ENCODE peak calls at places on chromosomes 3 and 15, in six cellular contexts. O is A549, I is nephron progenitor cell, K is BE2C, A is endothelial cell, V is esophagus muscularis mucosa. S is an unnamed sample.
A peak's percentile ranks its signal among the peaks of the same experiment; 100 is the strongest.

GRCh38 chr3:187165144-187165543 is 25.8 kb upstream of the RPL39L start:
- DNase-seq in O (peak; percentile 21), I (peak; percentile 57), K (peak; percentile 27), A (peak; percentile 22), V (no peak), S (peak; percentile 74)

GRCh38 chr3:52521488-52521824 is 12.2 kb downstream of the NT5DC2 start:
- DNase-seq in O (no peak), I (no peak), K (no peak), A (no peak), V (no peak), S (no peak)

GRCh38 chr15:29356807-29357206 is 87.2 kb upstream of the NSMCE3 start:
- DNase-seq in O (no peak), I (no peak), K (no peak), A (no peak), V (no peak), S (no peak)

GRCh38 chr3:192365571-192365970 is 361.8 kb downstream of the FGF12 start:
- DNase-seq in O (no peak), I (no peak), K (no peak), A (no peak), V (no peak), S (no peak)

GRCh38 chr15:56496635-56497034 is 31.7 kb upstream of the MNS1 start:
- DNase-seq in O (peak; percentile 79), I (no peak), K (no peak), A (peak; percentile 13), V (no peak), S (peak; percentile 70)

GRCh38 chr15:71448688-71449114 is 333.4 kb downstream of the THSD4 start:
- DNase-seq in O (peak; percentile 55), I (peak; percentile 66), K (peak; percentile 54), A (peak; percentile 73), V (no peak), S (peak; percentile 73)

GRCh38 chr3:25021816-25022215 is 406.2 kb upstream of the RARB start:
- DNase-seq in O (no peak), I (no peak), K (no peak), A (no peak), V (no peak), S (peak; percentile 55)

GRCh38 chr3:157837341-157837740 is 268.9 kb downstream of the SHOX2 start:
- DNase-seq in O (no peak), I (no peak), K (no peak), A (no peak), V (no peak), S (no peak)

GRCh38 chr15:52567886-52568568 is 803 bp downstream of the ARPP19 start:
- DNase-seq in O (peak; percentile 35), I (peak; percentile 19), K (peak; percentile 14), A (no peak), V (no peak), S (no peak)

GRCh38 chr3:120682095-120682681 is at the start of gene HGD:
- DNase-seq in O (peak; percentile 28), I (no peak), K (no peak), A (no peak), V (no peak), S (no peak)

GRCh38 chr3:141441381-141442365 is 45.2 kb upstream of the RASA2 start:
- DNase-seq in O (peak; percentile 73), I (peak; percentile 55), K (peak; percentile 77), A (peak; percentile 76), V (peak; percentile 95), S (no peak)

GRCh38 chr15:78315686-78316085 is 16.3 kb upstream of the SKIC8 start:
- DNase-seq in O (no peak), I (no peak), K (peak; percentile 67), A (peak; percentile 34), V (no peak), S (no peak)

GRCh38 chr3:129560931-129561594 is 18.1 kb downstream of the H1-8 start:
- DNase-seq in O (no peak), I (peak; percentile 33), K (peak; percentile 90), A (no peak), V (no peak), S (peak; percentile 9)

GRCh38 chr3:7517979-7518378 is 657.1 kb downstream of the GRM7 start:
- DNase-seq in O (no peak), I (no peak), K (no peak), A (no peak), V (no peak), S (no peak)

GRCh38 chr3:177295116-177295515 is 97.8 kb upstream of the TBL1XR1 start:
- DNase-seq in O (no peak), I (no peak), K (no peak), A (no peak), V (no peak), S (no peak)

GRCh38 chr3:77158701-77159100 is 118.8 kb downstream of the ROBO2 start:
- DNase-seq in O (no peak), I (no peak), K (no peak), A (no peak), V (no peak), S (no peak)

GRCh38 chr3:77161098-77161497 is 121.2 kb downstream of the ROBO2 start:
- DNase-seq in O (no peak), I (no peak), K (peak; percentile 44), A (no peak), V (no peak), S (no peak)

DNA sequence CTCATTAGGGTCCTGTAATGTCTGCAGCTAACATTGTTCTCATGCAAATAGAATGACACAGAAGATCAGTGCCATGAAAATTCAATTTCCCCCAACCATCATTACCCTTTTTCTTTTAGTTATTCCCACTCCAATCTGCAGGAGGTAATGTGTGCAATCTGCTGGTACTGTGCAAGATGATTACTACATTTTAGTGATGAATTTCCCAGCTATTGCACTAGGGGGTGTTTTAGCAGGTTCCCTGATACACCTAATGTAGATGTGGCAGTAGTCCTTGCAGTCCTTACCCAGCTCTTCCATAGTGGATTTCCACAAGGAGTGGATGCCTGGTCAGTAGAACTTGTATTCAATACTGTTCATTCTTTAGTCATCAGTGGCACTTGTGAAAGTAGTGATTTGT is 119.3 kb downstream of the ROBO2 start:
- DNase-seq in O (no peak), I (no peak), K (no peak), A (no peak), V (no peak), S (no peak)
- TF ChIP-seq CTCF in O (no peak), I (peak; percentile 8), K (peak; percentile 58), A (no peak), V (no peak), S (peak; percentile 17)

DNA sequence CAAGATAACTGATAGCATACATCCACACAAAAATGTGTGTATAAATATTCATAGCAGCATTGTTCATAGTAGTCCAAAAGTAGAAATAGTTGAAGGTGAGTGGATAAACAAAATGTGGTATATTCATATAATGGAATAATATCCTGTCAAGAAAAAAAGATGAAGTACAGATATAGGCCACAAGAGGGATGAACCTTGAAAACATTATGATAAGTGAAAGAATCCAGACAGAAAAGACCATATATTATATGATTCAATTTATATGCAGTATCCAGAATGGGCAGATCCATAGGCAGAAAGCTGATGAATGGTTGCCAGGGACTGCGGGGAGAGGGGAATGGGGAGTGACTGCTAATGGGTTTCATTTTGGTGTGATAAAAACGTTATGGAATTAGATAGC is 54.3 kb upstream of the TNIK start:
- DNase-seq in O (no peak), I (no peak), K (no peak), A (no peak), V (no peak), S (no peak)
- TF ChIP-seq CTCF in O (no peak), I (peak; percentile 12), K (peak; percentile 5), A (peak; percentile 72), V (no peak), S (no peak)

DNA sequence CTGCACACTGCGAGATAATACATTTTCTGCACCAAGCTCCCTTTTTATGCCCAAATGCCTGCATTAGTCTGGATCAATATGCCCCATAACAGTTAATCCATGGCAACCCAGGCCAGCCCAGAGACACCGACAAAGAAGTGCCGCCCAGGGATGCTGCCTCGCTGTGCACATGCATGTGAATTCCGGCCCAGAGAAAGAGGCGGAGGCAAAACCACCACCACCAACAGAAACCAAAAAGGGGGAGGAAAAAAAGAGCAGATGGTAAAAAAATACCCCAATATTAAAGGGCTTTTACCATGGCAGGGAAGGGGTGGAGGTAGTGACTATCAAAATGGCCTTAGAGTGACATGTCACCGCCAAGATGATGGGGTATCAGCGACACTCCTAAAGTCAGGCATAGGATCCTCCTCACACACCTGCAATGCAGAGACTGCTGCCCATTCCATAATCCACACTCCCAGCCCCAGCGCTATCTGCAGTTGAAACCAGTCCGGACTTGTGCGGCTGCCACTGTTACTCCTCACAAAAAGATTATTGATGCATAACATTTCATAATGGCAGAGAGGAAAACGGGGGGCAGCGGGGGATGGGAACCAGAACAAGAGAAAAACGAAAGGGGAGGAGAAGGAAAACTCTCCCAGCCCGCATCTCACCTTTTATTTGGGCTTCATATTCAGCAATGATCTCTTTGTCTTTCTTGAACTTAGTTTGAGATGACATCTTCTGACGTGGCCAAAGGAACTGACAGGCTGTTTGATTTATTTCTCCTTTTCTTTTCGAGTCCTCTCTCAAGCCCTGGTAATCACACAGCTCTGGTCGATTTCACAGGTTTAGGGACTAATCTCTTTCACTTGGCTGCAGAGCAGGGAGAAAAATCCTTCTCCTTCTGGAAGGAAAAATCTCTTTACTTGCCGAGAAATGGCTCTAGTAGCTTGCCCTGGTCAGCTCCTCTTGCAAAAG is 934 bp downstream of the SRGAP3 start:
- DNase-seq in O (no peak), I (peak; percentile 34), K (peak; percentile 13), A (no peak), V (no peak), S (no peak)
- TF ChIP-seq CTCF in O (no peak), I (no peak), K (no peak), A (no peak), V (no peak), S (no peak)

GRCh38 chr15:30922469-30923311 is 19.0 kb downstream of the FAN1 start:
- DNase-seq in O (no peak), I (peak; percentile 26), K (no peak), A (no peak), V (no peak), S (peak; percentile 91)
- TF ChIP-seq CTCF in O (no peak), I (no peak), K (no peak), A (no peak), V (no peak), S (no peak)

GRCh38 chr15:31302029-31302657 is 24.5 kb upstream of the KLF13 start:
- DNase-seq in O (no peak), I (no peak), K (peak; percentile 14), A (no peak), V (peak; percentile 55), S (no peak)

GRCh38 chr15:31304074-31304648 is 22.5 kb upstream of the KLF13 start:
- DNase-seq in O (no peak), I (no peak), K (no peak), A (no peak), V (peak; percentile 45), S (no peak)

GRCh38 chr15:31304736-31305365 is 21.8 kb upstream of the KLF13 start:
- DNase-seq in O (no peak), I (no peak), K (peak; percentile 66), A (no peak), V (peak; percentile 78), S (no peak)

GRCh38 chr15:31302778-31303433 is 23.7 kb upstream of the KLF13 start:
- DNase-seq in O (no peak), I (no peak), K (no peak), A (no peak), V (peak; percentile 60), S (no peak)

DNA sequence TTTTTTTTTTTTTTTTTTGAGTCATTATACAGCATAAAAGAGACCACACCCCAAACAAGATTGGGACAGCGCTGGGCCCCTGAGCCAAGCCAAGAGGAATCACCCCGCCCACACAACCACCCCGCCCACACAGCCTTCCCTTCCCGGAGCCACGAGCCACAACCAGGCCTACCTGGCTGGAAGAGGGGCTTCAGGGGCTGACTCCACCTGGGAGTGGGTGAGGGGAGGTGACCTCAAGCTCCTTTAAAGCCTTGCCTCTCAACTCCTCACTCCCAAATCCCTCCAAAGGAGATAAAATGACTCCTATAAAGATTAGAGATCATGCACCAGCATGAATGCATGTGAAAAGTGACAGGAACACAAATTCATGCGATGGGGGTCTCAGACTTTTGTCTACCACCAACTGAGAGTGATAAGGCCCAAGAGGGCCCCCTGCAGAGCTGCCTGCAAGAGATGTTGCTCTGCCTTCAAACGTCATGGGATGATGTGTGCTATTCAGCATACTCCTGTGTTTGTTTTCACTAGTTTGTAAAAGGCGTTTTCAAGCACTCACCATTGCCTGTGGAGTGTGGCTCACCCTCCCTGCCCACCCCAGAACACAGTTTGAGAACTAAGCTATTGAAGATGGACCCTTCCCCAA is 23.1 kb upstream of the KLF13 start:
- DNase-seq in O (no peak), I (no peak), K (no peak), A (no peak), V (peak; percentile 92), S (no peak)
- TF ChIP-seq CTCF in O (no peak), I (no peak), K (no peak), A (no peak), V (no peak), S (no peak)

S was measured in astrocyte of the cerebellum.